ENCODE peak calls at places on chromosomes 7 and 10, in ten cellular contexts. A is nephron progenitor cell; R is T-helper 9 cell; X is CD4-positive, CD25-positive, alpha-beta regulatory T cell; Z is SW480; N is lower lobe of right lung; H is GM13977; E is neuronal stem cell; B is hippocampal formation; F is adrenal gland. Y is an unnamed sample.

GRCh38 chr10:43074827-43075611 is 1.9 kb upstream of the RET start:
- DNase-seq in A (no peak), R (no peak), X (no peak), Z (no peak), N (peak), H (no peak), E (no peak), B (no peak), F (no peak), Y (no peak)

GRCh38 chr7:137441451-137441850 is 97.9 kb upstream of the PTN start:
- DNase-seq in A (no peak), R (no peak), X (no peak), Z (no peak), N (no peak), H (no peak), E (no peak), B (no peak), F (no peak), Y (no peak)

GRCh38 chr10:113751116-113751728 is at the start of gene PLEKHS1:
- DNase-seq in A (no peak), R (no peak), X (no peak), Z (peak), N (no peak), H (no peak), E (no peak), B (no peak), F (no peak), Y (no peak)

GRCh38 chr10:16470747-16471146 is 33.9 kb downstream of the PTER start:
- DNase-seq in A (no peak), R (no peak), X (no peak), Z (no peak), N (no peak), H (no peak), E (no peak), B (no peak), F (no peak), Y (no peak)

GRCh38 chr10:71222541-71223364 is 10.4 kb downstream of the UNC5B start:
- DNase-seq in A (no peak), R (no peak), X (no peak), Z (no peak), N (no peak), H (no peak), E (no peak), B (no peak), F (no peak), Y (no peak)

GRCh38 chr7:47349401-47349800 is 232.5 kb downstream of the TNS3 start:
- DNase-seq in A (no peak), R (no peak), X (no peak), Z (no peak), N (no peak), H (no peak), E (no peak), B (no peak), F (no peak), Y (no peak)

GRCh38 chr7:155568961-155569360 is 22.6 kb upstream of the CNPY1 start:
- DNase-seq in A (no peak), R (no peak), X (no peak), Z (no peak), N (no peak), H (no peak), E (no peak), B (no peak), F (no peak), Y (no peak)

GRCh38 chr10:131220601-131221171 is 90.8 kb downstream of the TCERG1L start:
- DNase-seq in A (no peak), R (no peak), X (no peak), Z (no peak), N (peak), H (no peak), E (no peak), B (no peak), F (no peak), Y (no peak)

GRCh38 chr10:103872137-103872933 is 17.0 kb upstream of the SH3PXD2A start:
- DNase-seq in A (no peak), R (no peak), X (no peak), Z (peak), N (no peak), H (no peak), E (no peak), B (no peak), F (no peak), Y (no peak)

Y was measured in GM18507.